ENCODE peak calls at places on chromosomes 11 and 22, in seven cellular contexts. One of them, this sample, is unnamed. For H3K27me3, the result is how much of the 10 kb centered on the place peaks cover.

GRCh38 chr11:94754335-94754734 is 13.8 kb upstream of the AMOTL1 start:
- DNase-seq in PC-3: no peak
- DNase-seq in HCT116: no peak
- DNase-seq in hepatocyte: no peak
- DNase-seq in GM23338: no peak
- DNase-seq in neural progenitor cell: no peak
- DNase-seq in MM.1S: no peak
- DNase-seq in this sample: no peak

GRCh38 chr22:22061085-22062077 is 78.8 kb upstream of the TOP3B start:
- DNase-seq in PC-3: peak
- DNase-seq in HCT116: peak
- DNase-seq in hepatocyte: peak
- DNase-seq in GM23338: no peak
- DNase-seq in neural progenitor cell: no peak
- DNase-seq in MM.1S: no peak
- DNase-seq in this sample: peak

GRCh38 chr11:124070906-124071621 is 29.9 kb upstream of the OR10G7 start:
- DNase-seq in PC-3: peak
- DNase-seq in HCT116: peak
- DNase-seq in hepatocyte: peak
- DNase-seq in GM23338: peak
- DNase-seq in neural progenitor cell: peak
- DNase-seq in MM.1S: peak
- DNase-seq in this sample: peak

GRCh38 chr11:83827940-83828554 is 541.9 kb upstream of the CCDC90B start:
- DNase-seq in PC-3: peak
- DNase-seq in HCT116: peak
- DNase-seq in hepatocyte: peak
- DNase-seq in GM23338: peak
- DNase-seq in neural progenitor cell: peak
- DNase-seq in MM.1S: peak
- DNase-seq in this sample: peak

GRCh38 chr11:57903441-57904123 is 120.1 kb upstream of the OR9Q1 start:
- DNase-seq in PC-3: peak
- DNase-seq in HCT116: peak
- DNase-seq in hepatocyte: peak
- DNase-seq in GM23338: no peak
- DNase-seq in neural progenitor cell: no peak
- DNase-seq in MM.1S: no peak
- DNase-seq in this sample: peak

GRCh38 chr11:83472328-83472727 is 186.2 kb upstream of the CCDC90B start:
- DNase-seq in PC-3: no peak
- DNase-seq in HCT116: no peak
- DNase-seq in hepatocyte: no peak
- DNase-seq in GM23338: no peak
- DNase-seq in neural progenitor cell: no peak
- DNase-seq in MM.1S: no peak
- DNase-seq in this sample: no peak

GRCh38 chr22:47066616-47066905 is 304.1 kb downstream of the TBC1D22A start:
- DNase-seq in PC-3: no peak
- DNase-seq in HCT116: no peak
- DNase-seq in hepatocyte: no peak
- DNase-seq in GM23338: no peak
- DNase-seq in neural progenitor cell: no peak
- DNase-seq in MM.1S: no peak
- DNase-seq in this sample: no peak

GRCh38 chr11:73260127-73260457 is 12.0 kb upstream of the P2RY6 start:
- DNase-seq in PC-3: no peak
- DNase-seq in HCT116: no peak
- DNase-seq in hepatocyte: no peak
- DNase-seq in GM23338: no peak
- DNase-seq in neural progenitor cell: no peak
- DNase-seq in MM.1S: no peak
- DNase-seq in this sample: no peak

GRCh38 chr11:94129505-94130335 is 1.1 kb downstream of the PANX1 start:
- DNase-seq in PC-3: peak
- DNase-seq in HCT116: peak
- DNase-seq in hepatocyte: peak
- DNase-seq in GM23338: no peak
- DNase-seq in neural progenitor cell: peak
- DNase-seq in MM.1S: no peak
- DNase-seq in this sample: peak

GRCh38 chr11:119976805-119977583 is 160.9 kb downstream of the TRIM29 start:
- DNase-seq in PC-3: no peak
- DNase-seq in HCT116: no peak
- DNase-seq in hepatocyte: peak
- DNase-seq in GM23338: no peak
- DNase-seq in neural progenitor cell: no peak
- DNase-seq in MM.1S: no peak
- DNase-seq in this sample: no peak
- H3K27me3 ChIP-seq in PC-3: half or more
- H3K27me3 ChIP-seq in HCT116: under half
- H3K27me3 ChIP-seq in hepatocyte: under half
- H3K27me3 ChIP-seq in GM23338: under half
- H3K27me3 ChIP-seq in neural progenitor cell: under half
- H3K27me3 ChIP-seq in MM.1S: under half
- H3K27me3 ChIP-seq in this sample: half or more

GRCh38 chr22:23823331-23823791 is 15.4 kb downstream of the DERL3 start:
- DNase-seq in PC-3: no peak
- DNase-seq in HCT116: no peak
- DNase-seq in hepatocyte: no peak
- DNase-seq in GM23338: no peak
- DNase-seq in neural progenitor cell: no peak
- DNase-seq in MM.1S: no peak
- DNase-seq in this sample: no peak
- H3K4me2 ChIP-seq in PC-3: no peak
- H3K4me2 ChIP-seq in HCT116: no peak
- H3K4me2 ChIP-seq in hepatocyte: no peak
- H3K4me2 ChIP-seq in GM23338: no peak
- H3K4me2 ChIP-seq in neural progenitor cell: no peak
- H3K4me2 ChIP-seq in MM.1S: no peak
- H3K4me2 ChIP-seq in this sample: no peak

GRCh38 chr11:87043894-87044293 is 6.2 kb downstream of the TMEM135 start:
- DNase-seq in PC-3: no peak
- DNase-seq in HCT116: no peak
- DNase-seq in hepatocyte: no peak
- DNase-seq in GM23338: no peak
- DNase-seq in neural progenitor cell: no peak
- DNase-seq in MM.1S: no peak
- DNase-seq in this sample: no peak

GRCh38 chr11:87046824-87047223 is 9.1 kb downstream of the TMEM135 start:
- DNase-seq in PC-3: no peak
- DNase-seq in HCT116: no peak
- DNase-seq in hepatocyte: no peak
- DNase-seq in GM23338: no peak
- DNase-seq in neural progenitor cell: no peak
- DNase-seq in MM.1S: no peak
- DNase-seq in this sample: no peak
- TF ChIP-seq EZH2phosphoT487 in PC-3: no peak
- TF ChIP-seq EZH2phosphoT487 in HCT116: no peak
- TF ChIP-seq EZH2phosphoT487 in hepatocyte: no peak
- TF ChIP-seq EZH2phosphoT487 in GM23338: no peak
- TF ChIP-seq EZH2phosphoT487 in neural progenitor cell: no peak
- TF ChIP-seq EZH2phosphoT487 in MM.1S: no peak
- TF ChIP-seq EZH2phosphoT487 in this sample: no peak

GRCh38 chr11:17141156-17141555 is 63.7 kb upstream of the RPS13 start:
- DNase-seq in PC-3: no peak
- DNase-seq in HCT116: no peak
- DNase-seq in hepatocyte: no peak
- DNase-seq in GM23338: no peak
- DNase-seq in neural progenitor cell: no peak
- DNase-seq in MM.1S: no peak
- DNase-seq in this sample: no peak
- H3K27me3 ChIP-seq in PC-3: under half
- H3K27me3 ChIP-seq in HCT116: under half
- H3K27me3 ChIP-seq in hepatocyte: under half
- H3K27me3 ChIP-seq in GM23338: under half
- H3K27me3 ChIP-seq in neural progenitor cell: under half
- H3K27me3 ChIP-seq in MM.1S: under half
- H3K27me3 ChIP-seq in this sample: under half

GRCh38 chr22:24401824-24402434 is 25.5 kb upstream of the ADORA2A start:
- DNase-seq in PC-3: no peak
- DNase-seq in HCT116: no peak
- DNase-seq in hepatocyte: no peak
- DNase-seq in GM23338: no peak
- DNase-seq in neural progenitor cell: no peak
- DNase-seq in MM.1S: no peak
- DNase-seq in this sample: no peak

GRCh38 chr22:24398409-24398808 is 29.0 kb upstream of the ADORA2A start:
- DNase-seq in PC-3: no peak
- DNase-seq in HCT116: no peak
- DNase-seq in hepatocyte: no peak
- DNase-seq in GM23338: no peak
- DNase-seq in neural progenitor cell: no peak
- DNase-seq in MM.1S: no peak
- DNase-seq in this sample: no peak

GRCh38 chr22:24402460-24403192 is 24.8 kb upstream of the ADORA2A start:
- DNase-seq in PC-3: peak
- DNase-seq in HCT116: peak
- DNase-seq in hepatocyte: peak
- DNase-seq in GM23338: no peak
- DNase-seq in neural progenitor cell: no peak
- DNase-seq in MM.1S: no peak
- DNase-seq in this sample: peak

GRCh38 chr22:24400037-24400725 is 27.2 kb upstream of the ADORA2A start:
- DNase-seq in PC-3: no peak
- DNase-seq in HCT116: no peak
- DNase-seq in hepatocyte: no peak
- DNase-seq in GM23338: no peak
- DNase-seq in neural progenitor cell: no peak
- DNase-seq in MM.1S: peak
- DNase-seq in this sample: no peak

GRCh38 chr22:24400726-24401596 is 26.4 kb upstream of the ADORA2A start:
- DNase-seq in PC-3: no peak
- DNase-seq in HCT116: no peak
- DNase-seq in hepatocyte: no peak
- DNase-seq in GM23338: no peak
- DNase-seq in neural progenitor cell: no peak
- DNase-seq in MM.1S: peak
- DNase-seq in this sample: peak
- H3K4me2 ChIP-seq in PC-3: no peak
- H3K4me2 ChIP-seq in HCT116: no peak
- H3K4me2 ChIP-seq in hepatocyte: peak
- H3K4me2 ChIP-seq in GM23338: no peak
- H3K4me2 ChIP-seq in neural progenitor cell: no peak
- H3K4me2 ChIP-seq in MM.1S: peak
- H3K4me2 ChIP-seq in this sample: peak

GRCh38 chr11:26344647-26345046 is 12.7 kb downstream of the ANO3 start:
- DNase-seq in PC-3: no peak
- DNase-seq in HCT116: no peak
- DNase-seq in hepatocyte: no peak
- DNase-seq in GM23338: no peak
- DNase-seq in neural progenitor cell: no peak
- DNase-seq in MM.1S: no peak
- DNase-seq in this sample: peak
- TF ChIP-seq EZH2phosphoT487 in PC-3: no peak
- TF ChIP-seq EZH2phosphoT487 in HCT116: no peak
- TF ChIP-seq EZH2phosphoT487 in hepatocyte: no peak
- TF ChIP-seq EZH2phosphoT487 in GM23338: no peak
- TF ChIP-seq EZH2phosphoT487 in neural progenitor cell: no peak
- TF ChIP-seq EZH2phosphoT487 in MM.1S: no peak
- TF ChIP-seq EZH2phosphoT487 in this sample: no peak

DNA sequence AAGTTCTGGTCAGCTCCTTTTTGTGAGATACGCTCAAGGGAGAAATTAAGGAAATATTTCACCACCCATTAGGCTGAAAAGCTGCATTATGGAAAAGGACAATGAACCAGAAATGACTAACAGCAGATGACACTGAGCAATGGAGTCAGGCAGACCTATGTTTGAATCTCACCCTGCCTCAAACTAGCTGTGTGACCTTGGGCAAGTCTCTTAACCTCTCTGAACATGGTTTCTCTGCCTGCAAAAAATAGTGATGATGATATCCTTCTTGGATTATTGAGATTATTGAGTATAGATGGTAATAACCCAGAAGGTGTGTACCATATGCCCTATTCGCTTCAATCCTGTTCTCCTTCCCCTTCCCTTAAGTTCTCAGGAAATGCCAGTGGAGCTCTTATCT is 2.9 kb upstream of the PRDM11 start:
- DNase-seq in PC-3: no peak
- DNase-seq in HCT116: no peak
- DNase-seq in hepatocyte: no peak
- DNase-seq in GM23338: no peak
- DNase-seq in neural progenitor cell: no peak
- DNase-seq in MM.1S: no peak
- DNase-seq in this sample: no peak
- H3K27me3 ChIP-seq in PC-3: under half
- H3K27me3 ChIP-seq in HCT116: under half
- H3K27me3 ChIP-seq in hepatocyte: under half
- H3K27me3 ChIP-seq in GM23338: under half
- H3K27me3 ChIP-seq in neural progenitor cell: half or more
- H3K27me3 ChIP-seq in MM.1S: under half
- H3K27me3 ChIP-seq in this sample: under half

GRCh38 chr22:24379536-24379935 is 47.9 kb upstream of the ADORA2A start:
- DNase-seq in PC-3: peak
- DNase-seq in HCT116: no peak
- DNase-seq in hepatocyte: no peak
- DNase-seq in GM23338: no peak
- DNase-seq in neural progenitor cell: no peak
- DNase-seq in MM.1S: no peak
- DNase-seq in this sample: peak
- H3K4me2 ChIP-seq in PC-3: no peak
- H3K4me2 ChIP-seq in HCT116: no peak
- H3K4me2 ChIP-seq in hepatocyte: no peak
- H3K4me2 ChIP-seq in GM23338: no peak
- H3K4me2 ChIP-seq in neural progenitor cell: no peak
- H3K4me2 ChIP-seq in MM.1S: no peak
- H3K4me2 ChIP-seq in this sample: no peak

This sample was measured in GM23248.